ENCODE peak calls at places on chromosome 5, in eight cellular contexts. S, K, I, W, Y, V, L and Z are unnamed samples.

GRCh38 chr5:81530919-81531318 is 137.0 kb upstream of the ACOT12 start:
- DNase-seq in S (no peak), K (no peak), I (no peak), W (no peak), Y (no peak), V (no peak), L (no peak), Z (no peak)

GRCh38 chr5:172107606-172108005 is 80.4 kb downstream of the STK10 start:
- DNase-seq in S (no peak), K (no peak), I (peak), W (peak), Y (peak), V (peak), L (peak), Z (peak)

GRCh38 chr5:102582706-102583105 is 83.9 kb upstream of the SLCO6A1 start:
- DNase-seq in S (no peak), K (no peak), I (peak), W (no peak), Y (no peak), V (no peak), L (peak), Z (peak)

GRCh38 chr5:72587909-72588308 is 80.7 kb upstream of the ZNF366 start:
- DNase-seq in S (no peak), K (no peak), I (no peak), W (peak), Y (no peak), V (peak), L (no peak), Z (peak)

GRCh38 chr5:105817906-105818305 is 1852.8 kb downstream of the EFNA5 start:
- DNase-seq in S (no peak), K (no peak), I (peak), W (no peak), Y (no peak), V (no peak), L (no peak), Z (no peak)

GRCh38 chr5:147332643-147333042 is 97.8 kb downstream of the STK32A start:
- DNase-seq in S (no peak), K (no peak), I (no peak), W (no peak), Y (no peak), V (no peak), L (no peak), Z (no peak)

GRCh38 chr5:107812570-107813141 is 141.9 kb upstream of the EFNA5 start:
- DNase-seq in S (no peak), K (no peak), I (peak), W (peak), Y (no peak), V (no peak), L (peak), Z (peak)

GRCh38 chr5:10479226-10479721 is 37.6 kb downstream of the ROPN1L start:
- DNase-seq in S (peak), K (peak), I (peak), W (peak), Y (peak), V (peak), L (peak), Z (peak)

GRCh38 chr5:126335871-126336270 is 87.3 kb upstream of the GRAMD2B start:
- DNase-seq in S (no peak), K (no peak), I (peak), W (no peak), Y (no peak), V (peak), L (peak), Z (peak)

GRCh38 chr5:43603535-43604363 is 769 bp downstream of the NNT start:
- DNase-seq in S (peak), K (peak), I (peak), W (peak), Y (no peak), V (peak), L (peak), Z (peak)

GRCh38 chr5:31702709-31703108 is 63.8 kb downstream of the PDZD2 start:
- DNase-seq in S (no peak), K (no peak), I (peak), W (no peak), Y (no peak), V (no peak), L (no peak), Z (no peak)

GRCh38 chr5:131107128-131107527 is 57.9 kb downstream of the HINT1 start:
- DNase-seq in S (no peak), K (no peak), I (no peak), W (no peak), Y (no peak), V (no peak), L (no peak), Z (no peak)

GRCh38 chr5:156762656-156763055 is 87.4 kb upstream of the PPP1R2B start:
- DNase-seq in S (no peak), K (no peak), I (no peak), W (no peak), Y (no peak), V (no peak), L (no peak), Z (no peak)

GRCh38 chr5:759111-759741 is 25.3 kb downstream of the ZDHHC11B start:
- DNase-seq in S (peak), K (peak), I (peak), W (peak), Y (peak), V (peak), L (no peak), Z (peak)

GRCh38 chr5:93428868-93429267 is 152.2 kb downstream of the NR2F1-AS1 start:
- DNase-seq in S (no peak), K (no peak), I (no peak), W (peak), Y (no peak), V (no peak), L (peak), Z (peak)

GRCh38 chr5:117318528-117318927 is 743.9 kb upstream of the SEMA6A start:
- DNase-seq in S (no peak), K (peak), I (no peak), W (no peak), Y (no peak), V (no peak), L (no peak), Z (no peak)

GRCh38 chr5:140111043-140111858 is 2.7 kb upstream of the PURA start:
- DNase-seq in S (no peak), K (peak), I (no peak), W (no peak), Y (no peak), V (no peak), L (no peak), Z (no peak)

GRCh38 chr5:61931236-61931635 is 374.8 kb upstream of the KIF2A start:
- DNase-seq in S (no peak), K (no peak), I (no peak), W (no peak), Y (no peak), V (no peak), L (peak), Z (peak)

GRCh38 chr5:79143684-79144379 is 32.2 kb downstream of the BHMT start:
- DNase-seq in S (no peak), K (no peak), I (peak), W (peak), Y (no peak), V (no peak), L (peak), Z (peak)

GRCh38 chr5:108801776-108802175 is 54.1 kb downstream of the FER start:
- DNase-seq in S (no peak), K (no peak), I (peak), W (peak), Y (peak), V (peak), L (peak), Z (peak)

GRCh38 chr5:1800470-1801060 is 642 bp upstream of the NDUFS6 start:
- DNase-seq in S (no peak), K (no peak), I (no peak), W (peak), Y (peak), V (peak), L (peak), Z (peak)

GRCh38 chr5:126341906-126342625 is 81.1 kb upstream of the GRAMD2B start:
- DNase-seq in S (no peak), K (no peak), I (no peak), W (no peak), Y (no peak), V (no peak), L (no peak), Z (no peak)

GRCh38 chr5:132297211-132297940 is 3.2 kb downstream of the SLC22A4 start:
- DNase-seq in S (no peak), K (no peak), I (no peak), W (no peak), Y (no peak), V (no peak), L (no peak), Z (no peak)

GRCh38 chr5:150562832-150563231 is 54.9 kb downstream of the NDST1 start:
- DNase-seq in S (no peak), K (peak), I (peak), W (peak), Y (peak), V (peak), L (peak), Z (peak)

GRCh38 chr5:76473676-76474075 is 70.6 kb downstream of the IQGAP2 start:
- DNase-seq in S (no peak), K (no peak), I (no peak), W (no peak), Y (no peak), V (no peak), L (no peak), Z (no peak)

GRCh38 chr5:123089971-123090640 is 1.1 kb downstream of the PRDM6 start:
- DNase-seq in S (no peak), K (peak), I (peak), W (peak), Y (no peak), V (peak), L (peak), Z (peak)

GRCh38 chr5:176647870-176648466 is 684 bp downstream of the TSPAN17 start:
- DNase-seq in S (peak), K (peak), I (no peak), W (peak), Y (no peak), V (peak), L (peak), Z (peak)

GRCh38 chr5:115601709-115602584 is at the start of gene TICAM2:
- DNase-seq in S (peak), K (peak), I (peak), W (peak), Y (peak), V (peak), L (peak), Z (peak)

GRCh38 chr5:106312360-106312759 is 1358.4 kb downstream of the EFNA5 start:
- DNase-seq in S (no peak), K (no peak), I (peak), W (peak), Y (peak), V (peak), L (peak), Z (peak)

GRCh38 chr5:120229036-120229435 is 235.1 kb upstream of the PRR16 start:
- DNase-seq in S (no peak), K (no peak), I (no peak), W (no peak), Y (no peak), V (no peak), L (no peak), Z (no peak)

GRCh38 chr5:120231563-120231962 is 232.5 kb upstream of the PRR16 start:
- DNase-seq in S (no peak), K (no peak), I (no peak), W (no peak), Y (no peak), V (no peak), L (no peak), Z (no peak)

GRCh38 chr5:120228262-120229031 is 235.7 kb upstream of the PRR16 start:
- DNase-seq in S (no peak), K (peak), I (peak), W (peak), Y (no peak), V (no peak), L (peak), Z (no peak)
- TF ChIP-seq CTCF in S (no peak), K (peak), I (no peak), W (no peak), Y (no peak), V (peak), L (no peak), Z (no peak)

DNA sequence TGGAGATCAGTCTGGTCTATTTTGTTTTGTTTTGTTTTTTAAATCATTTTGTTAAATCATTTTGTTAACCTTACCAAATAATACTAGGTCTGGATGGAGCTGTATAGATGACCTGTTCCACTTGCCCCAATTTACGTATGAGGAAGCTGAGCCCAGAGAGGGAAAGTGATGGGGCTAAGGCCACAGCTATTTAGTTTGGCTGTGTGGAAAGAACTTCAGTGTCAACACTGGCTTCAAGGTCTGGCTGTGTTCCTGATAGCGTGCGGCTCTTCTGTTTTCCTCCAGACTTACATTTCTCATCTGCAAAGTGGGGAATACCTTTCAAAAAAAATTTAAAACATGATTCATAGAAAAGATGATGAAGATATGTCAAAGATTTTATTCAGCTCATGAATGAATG is 112.5 kb downstream of the PTTG1 start:
- DNase-seq in S (no peak), K (peak), I (no peak), W (peak), Y (no peak), V (no peak), L (peak), Z (no peak)
- H3K4me3 ChIP-seq in S (no peak), K (no peak), I (no peak), W (no peak), Y (no peak), V (no peak), L (no peak), Z (no peak)

GRCh38 chr5:95283761-95284511 is 958 bp downstream of the MCTP1 start:
- DNase-seq in S (peak), K (peak), I (no peak), W (no peak), Y (peak), V (peak), L (peak), Z (peak)
- TF ChIP-seq CTCF in S (no peak), K (peak), I (peak), W (peak), Y (peak), V (peak), L (peak), Z (peak)

GRCh38 chr5:119357815-119358559 is 2.2 kb downstream of the TNFAIP8 start:
- DNase-seq in S (no peak), K (no peak), I (no peak), W (no peak), Y (no peak), V (no peak), L (no peak), Z (no peak)

GRCh38 chr5:119355636-119356383 is at the start of gene TNFAIP8:
- DNase-seq in S (peak), K (peak), I (peak), W (peak), Y (no peak), V (peak), L (peak), Z (peak)

GRCh38 chr5:119356384-119357188 is 767 bp downstream of the TNFAIP8 start:
- DNase-seq in S (no peak), K (no peak), I (no peak), W (peak), Y (no peak), V (peak), L (peak), Z (peak)

GRCh38 chr5:119358901-119359603 is 3.2 kb downstream of the TNFAIP8 start:
- DNase-seq in S (no peak), K (no peak), I (no peak), W (no peak), Y (no peak), V (no peak), L (no peak), Z (no peak)

DNA sequence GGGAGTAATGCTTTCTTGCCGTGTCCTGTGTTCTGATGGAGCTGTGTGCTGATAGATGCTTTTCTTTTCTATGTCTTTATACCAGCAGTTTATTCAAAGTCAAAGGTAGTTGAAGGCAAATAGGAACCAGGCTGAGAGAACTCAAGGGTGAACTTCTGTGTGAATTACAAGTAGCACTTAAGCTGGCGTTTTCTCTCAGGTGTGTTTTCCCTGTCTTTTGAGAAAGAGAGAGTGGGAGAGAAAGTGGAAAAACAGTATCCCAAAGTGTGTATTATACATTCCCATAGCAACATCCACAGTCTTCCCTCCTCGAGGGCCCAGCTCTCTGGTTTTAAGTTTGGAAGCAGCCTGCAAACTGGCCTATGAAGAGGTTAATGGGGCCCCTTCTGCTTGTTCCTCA is 1.5 kb downstream of the TNFAIP8 start:
- DNase-seq in S (no peak), K (no peak), I (no peak), W (no peak), Y (no peak), V (no peak), L (no peak), Z (no peak)
- H3K4me3 ChIP-seq in S (peak), K (peak), I (peak), W (peak), Y (no peak), V (no peak), L (peak), Z (peak)

GRCh38 chr5:142356716-142357468 is 32.1 kb upstream of the SPRY4 start:
- DNase-seq in S (peak), K (peak), I (peak), W (peak), Y (peak), V (peak), L (peak), Z (peak)
- TF ChIP-seq CTCF in S (no peak), K (no peak), I (no peak), W (no peak), Y (no peak), V (no peak), L (no peak), Z (no peak)